ENCODE peak calls at places on chromosomes 5 and 9, in five cellular contexts. V is uterus, G is H1, X is transverse colon, L is thyroid gland. H is an unnamed sample.

GRCh38 chr5:138331449-138332368 is at the start of gene CDC25C:
- DNase-seq in V (peak; percentile 98), G (peak; percentile 96), L (peak; percentile 99), X (peak; percentile 97), H (peak; percentile 100)

GRCh38 chr5:6856658-6857057 is 143.4 kb downstream of the TENT4A start:
- DNase-seq in V (no peak), G (no peak), X (no peak), L (no peak), H (no peak)

GRCh38 chr5:120604898-120605297 is 140.8 kb downstream of the PRR16 start:
- DNase-seq in G (no peak), X (no peak), V (no peak), L (no peak), H (no peak)

GRCh38 chr5:103503065-103503464 is 59.5 kb downstream of the NUDT12 start:
- DNase-seq in X (no peak), L (no peak), G (no peak), V (no peak), H (no peak)

GRCh38 chr9:69155341-69156030 is 18.6 kb upstream of the TJP2 start:
- DNase-seq in X (no peak), L (peak; percentile 67), G (no peak), V (no peak), H (no peak)

GRCh38 chr5:133839721-133840120 is 128.7 kb downstream of the C5orf15 start:
- DNase-seq in V (no peak), L (no peak), X (no peak), G (no peak), H (no peak)

GRCh38 chr9:75658301-75658919 is 232.1 kb upstream of the PCSK5 start:
- DNase-seq in X (no peak), G (no peak), L (peak; percentile 36), V (no peak), H (no peak)

GRCh38 chr9:34380511-34381315 is 4.0 kb upstream of the MYORG start:
- DNase-seq in G (peak; percentile 88), X (peak; percentile 86), L (peak; percentile 64), V (peak; percentile 73), H (peak; percentile 84)

GRCh38 chr5:172852490-172853354 is 18.7 kb downstream of the ERGIC1 start:
- DNase-seq in L (no peak), V (no peak), X (peak; percentile 42), G (no peak), H (peak; percentile 51)

GRCh38 chr9:98192503-98193335 is at the start of gene CORO2A:
- DNase-seq in G (peak; percentile 88), L (peak; percentile 81), V (peak; percentile 55), X (peak; percentile 89), H (peak; percentile 71)

GRCh38 chr5:110951373-110951791 is 120.1 kb upstream of the TSLP start:
- DNase-seq in X (no peak), L (no peak), V (no peak), G (no peak), H (no peak)

GRCh38 chr5:4204616-4205151 is 609.1 kb downstream of the IRX1 start:
- DNase-seq in L (no peak), V (no peak), X (no peak), G (no peak), H (no peak)

DNA sequence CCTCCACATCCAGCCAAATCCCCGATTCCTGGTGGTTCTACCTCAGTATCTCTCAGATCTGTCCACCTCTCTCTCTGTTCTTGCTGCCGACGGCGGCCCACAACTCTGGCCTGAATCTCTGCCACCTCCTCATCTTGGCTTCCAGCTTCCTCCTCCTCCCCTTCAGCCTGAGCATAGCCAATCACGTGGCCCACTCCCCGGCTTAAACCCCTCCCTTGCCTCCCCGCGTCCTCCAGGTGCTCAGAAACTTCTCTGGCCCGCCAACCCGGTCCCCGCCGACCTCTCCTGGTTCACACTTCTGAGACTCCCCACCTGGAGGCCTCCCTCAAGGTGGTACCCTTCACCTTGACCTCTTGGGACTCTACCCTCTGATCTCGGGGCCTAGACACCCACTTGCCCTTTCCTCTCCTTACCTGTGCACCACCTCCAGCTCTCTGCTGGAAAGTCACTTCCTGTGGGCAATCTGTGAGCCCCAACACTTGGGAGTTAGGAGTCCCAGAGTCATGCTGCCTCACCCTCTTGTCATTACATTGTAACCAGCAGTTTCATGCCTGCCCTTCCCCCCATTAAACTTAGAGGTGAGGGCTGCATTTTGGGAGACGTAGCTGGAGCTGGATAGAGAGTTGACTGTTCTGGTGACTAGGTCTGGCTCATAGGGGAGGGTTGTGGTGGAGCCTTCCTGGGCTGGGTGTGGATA is 4.5 kb upstream of the SET start:
- DNase-seq in G (peak; percentile 78), L (peak; percentile 94), X (peak; percentile 92), V (peak; percentile 74), H (peak; percentile 47)
- TF ChIP-seq POLR2A in G (no peak), L (peak; percentile 94), X (peak; percentile 87), V (peak; percentile 59), H (no peak)

GRCh38 chr5:139652788-139653241 is 4.7 kb downstream of the CXXC5 start:
- DNase-seq in G (no peak), L (no peak), V (no peak), X (no peak), H (no peak)
- TF ChIP-seq POLR2A in G (no peak), L (no peak), V (no peak), X (no peak), H (no peak)

GRCh38 chr5:149210229-149210628 is 61.4 kb upstream of the AFAP1L1 start:
- DNase-seq in L (no peak), G (no peak), X (no peak), V (no peak), H (no peak)

GRCh38 chr5:149206524-149207141 is 65.0 kb upstream of the AFAP1L1 start:
- DNase-seq in G (peak; percentile 28), V (no peak), X (no peak), L (no peak), H (no peak)

GRCh38 chr5:149205625-149206523 is 64.6 kb downstream of the ABLIM3 start:
- DNase-seq in G (peak; percentile 26), V (peak; percentile 28), L (peak; percentile 22), X (no peak), H (no peak)

GRCh38 chr5:149210968-149211495 is 60.6 kb upstream of the AFAP1L1 start:
- DNase-seq in L (no peak), V (no peak), G (no peak), X (no peak), H (no peak)

GRCh38 chr5:149207821-149208220 is 63.8 kb upstream of the AFAP1L1 start:
- DNase-seq in X (no peak), L (no peak), V (no peak), G (no peak), H (no peak)
- TF ChIP-seq POLR2A in X (no peak), L (no peak), V (no peak), G (no peak), H (no peak)

DNA sequence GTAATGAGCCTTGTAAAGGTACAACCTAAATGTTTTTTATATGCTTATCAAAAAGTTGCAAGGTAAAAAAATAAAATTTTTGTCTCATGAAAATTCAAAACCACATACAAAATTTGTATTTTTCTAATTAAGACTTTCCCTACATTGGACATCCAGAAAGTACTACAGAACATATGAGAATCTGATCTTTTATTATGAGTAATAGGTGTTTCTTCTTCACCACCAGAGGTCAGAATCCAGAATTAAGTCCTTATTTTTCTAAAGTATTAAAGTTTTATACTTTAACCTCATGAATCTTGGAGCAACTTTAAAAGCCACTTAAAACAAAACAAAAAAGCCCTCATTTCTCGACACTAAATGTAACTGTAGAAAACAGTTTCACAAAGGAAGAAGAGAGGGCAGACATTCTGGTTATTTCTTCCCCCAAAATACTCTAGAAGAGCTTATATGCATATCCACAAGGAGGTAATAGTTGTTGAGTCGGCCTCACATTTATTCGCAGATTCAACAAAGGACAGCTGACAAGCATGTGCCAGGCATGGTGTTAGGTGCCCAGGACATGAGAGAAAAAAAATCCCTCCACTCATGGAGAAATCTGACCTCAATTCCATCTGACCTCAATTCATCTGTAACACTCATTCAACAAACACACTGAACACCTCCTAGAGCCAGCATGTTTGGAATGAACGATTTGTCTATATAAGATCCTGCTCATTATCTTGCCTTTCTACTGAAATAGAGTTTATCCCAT is 69.2 kb downstream of the MLLT3 start:
- DNase-seq in X (no peak), V (no peak), G (no peak), L (no peak), H (no peak)
- TF ChIP-seq POLR2A in X (no peak), V (no peak), G (no peak), L (no peak), H (no peak)

DNA sequence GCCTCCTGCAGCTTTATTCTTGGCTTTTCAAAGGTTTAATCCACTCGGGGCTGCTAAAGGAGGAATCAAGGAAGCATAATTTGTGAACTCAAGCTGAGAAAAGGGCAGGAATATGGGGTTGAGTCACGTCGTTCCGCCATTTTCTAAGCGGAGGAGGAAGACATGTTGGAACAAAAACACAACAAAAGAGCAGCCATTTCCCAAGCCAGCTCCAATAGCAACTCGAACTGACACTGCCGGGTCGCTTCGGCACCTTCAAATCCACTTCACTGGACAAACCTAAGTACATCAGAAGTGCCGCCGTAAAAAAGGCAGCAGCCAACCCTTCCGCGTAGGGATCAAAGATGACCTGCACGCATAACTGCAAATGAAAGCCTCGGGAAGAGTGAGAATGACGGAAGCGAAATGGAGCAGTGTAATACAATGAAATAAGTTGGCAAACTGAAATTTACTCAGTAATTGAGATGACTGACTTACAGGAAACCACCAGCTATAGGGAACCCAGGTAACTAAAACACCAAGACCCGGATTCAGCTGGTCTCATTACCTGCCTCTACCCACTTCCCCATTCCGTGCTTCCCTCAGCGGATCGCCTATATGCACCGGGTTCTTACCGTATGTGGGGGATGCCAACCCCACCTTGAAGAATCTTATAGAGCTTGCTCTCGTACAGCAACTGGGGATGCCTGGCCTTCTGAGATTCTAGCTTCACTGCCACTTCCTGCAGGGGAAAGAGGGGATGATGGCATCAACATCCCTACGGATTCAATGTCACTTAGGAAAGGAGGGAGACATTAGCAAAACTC is 1.6 kb downstream of the CSNK1A1 start:
- DNase-seq in G (no peak), L (peak; percentile 28), X (peak; percentile 58), V (no peak), H (peak; percentile 77)
- TF ChIP-seq POLR2A in G (peak; percentile 58), L (peak; percentile 6), X (peak; percentile 31), V (no peak), H (peak; percentile 55)

DNA sequence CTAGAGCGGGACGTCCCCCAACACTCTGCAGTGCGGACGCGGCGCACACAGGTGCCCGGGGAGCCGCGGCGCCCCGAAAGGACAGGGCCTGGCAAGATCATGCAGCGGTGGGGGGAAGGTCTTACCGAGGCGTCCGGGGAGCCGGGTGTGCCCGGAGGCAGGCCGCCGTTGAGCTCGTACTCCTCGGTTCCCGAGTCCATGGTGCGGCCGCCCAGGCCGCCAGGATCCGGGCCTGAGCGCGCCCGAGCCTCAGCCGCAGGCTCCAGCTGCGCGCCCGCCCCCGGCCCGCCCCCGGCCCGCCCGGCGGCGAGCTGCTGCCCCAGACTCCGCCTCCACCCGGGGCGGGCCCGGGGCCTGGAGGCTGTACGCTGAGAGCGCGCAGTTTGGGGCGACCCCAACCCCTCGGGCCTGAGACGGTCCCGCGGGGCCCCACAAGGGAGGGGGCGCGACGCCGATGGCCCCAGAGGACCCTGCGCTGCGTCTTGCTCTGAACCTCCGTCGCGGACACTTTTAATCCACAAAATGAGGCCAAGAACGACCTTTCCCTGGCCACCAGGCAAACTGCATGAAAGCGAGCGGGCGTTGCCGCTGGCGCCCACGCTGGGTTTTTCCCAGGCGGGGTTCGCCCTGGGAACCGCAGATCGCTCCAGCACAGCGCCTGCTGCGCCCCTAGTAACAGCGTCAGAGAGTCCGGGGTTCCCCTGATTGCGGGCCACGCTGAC is at the start of gene NINJ1:
- DNase-seq in L (peak; percentile 76), V (peak; percentile 68), X (peak; percentile 79), G (peak; percentile 85), H (peak; percentile 69)
- TF ChIP-seq POLR2A in L (peak; percentile 97), V (peak; percentile 94), X (peak; percentile 90), G (peak; percentile 61), H (peak; percentile 46)